ENCODE peak calls at places on chromosomes 5 and 9, in nine cellular contexts. F, O, B, G, J, M, V, Y and I are unnamed samples.

GRCh38 chr9:16434522-16434921 is 435.9 kb downstream of the BNC2 start:
- DNase-seq in F (no peak), O (peak), B (no peak), G (peak), J (no peak), M (no peak), V (no peak), Y (no peak), I (peak)

GRCh38 chr9:18396102-18396728 is 77.7 kb upstream of the ADAMTSL1 start:
- DNase-seq in F (no peak), O (no peak), B (peak), G (peak), J (peak), M (no peak), V (peak), Y (peak), I (peak)

GRCh38 chr5:115626444-115626823 is 598 bp upstream of the TMED7 start:
- DNase-seq in F (no peak), O (peak), B (no peak), G (peak), J (no peak), M (no peak), V (peak), Y (no peak), I (peak)

GRCh38 chr5:41695920-41696582 is 174.2 kb downstream of the OXCT1 start:
- DNase-seq in F (no peak), O (no peak), B (no peak), G (peak), J (peak), M (no peak), V (no peak), Y (no peak), I (peak)

GRCh38 chr9:98120476-98120875 is 1.5 kb upstream of the TRIM14 start:
- DNase-seq in F (no peak), O (no peak), B (no peak), G (no peak), J (no peak), M (peak), V (no peak), Y (no peak), I (no peak)

GRCh38 chr5:68562308-68562707 is 346.8 kb downstream of the PIK3R1 start:
- DNase-seq in F (no peak), O (peak), B (peak), G (peak), J (no peak), M (peak), V (peak), Y (peak), I (peak)

GRCh38 chr9:89405832-89406231 is 87.5 kb downstream of the SECISBP2 start:
- DNase-seq in F (no peak), O (no peak), B (no peak), G (no peak), J (peak), M (no peak), V (no peak), Y (peak), I (no peak)

GRCh38 chr9:119649205-119649604 is 280.0 kb upstream of the BRINP1 start:
- DNase-seq in F (no peak), O (no peak), B (no peak), G (no peak), J (no peak), M (no peak), V (no peak), Y (no peak), I (no peak)

GRCh38 chr5:18850159-18850558 is 1137.8 kb downstream of the CDH18 start:
- DNase-seq in F (no peak), O (no peak), B (no peak), G (no peak), J (no peak), M (no peak), V (no peak), Y (no peak), I (no peak)

GRCh38 chr9:100573655-100574260 is 4.1 kb upstream of the CAVIN4 start:
- DNase-seq in F (no peak), O (peak), B (no peak), G (peak), J (no peak), M (no peak), V (no peak), Y (peak), I (no peak)

GRCh38 chr5:98301567-98301966 is 471.9 kb upstream of the RGMB start:
- DNase-seq in F (no peak), O (peak), B (no peak), G (no peak), J (no peak), M (no peak), V (no peak), Y (no peak), I (no peak)

GRCh38 chr5:94249430-94249829 is 369.0 kb downstream of the KIAA0825 start:
- DNase-seq in F (no peak), O (no peak), B (no peak), G (no peak), J (no peak), M (no peak), V (no peak), Y (no peak), I (no peak)
- H3K4me3 ChIP-seq in F (no peak), O (no peak), B (no peak), G (no peak), J (no peak), M (no peak), V (no peak), Y (no peak), I (no peak)

GRCh38 chr5:35920890-35921289 is 17.5 kb downstream of the CAPSL start:
- DNase-seq in F (no peak), O (no peak), B (peak), G (no peak), J (no peak), M (no peak), V (no peak), Y (peak), I (no peak)
- TF ChIP-seq CTCF in F (no peak), O (peak), B (peak), G (no peak), J (no peak), M (no peak), V (peak), Y (peak), I (no peak)

GRCh38 chr9:95796029-95796428 is 79.5 kb upstream of the ERCC6L2 start:
- DNase-seq in F (no peak), O (no peak), B (no peak), G (no peak), J (no peak), M (no peak), V (no peak), Y (no peak), I (no peak)

GRCh38 chr9:95791695-95792094 is 83.8 kb upstream of the ERCC6L2 start:
- DNase-seq in F (no peak), O (no peak), B (no peak), G (no peak), J (no peak), M (no peak), V (no peak), Y (no peak), I (no peak)

GRCh38 chr9:95788486-95789110 is 86.9 kb upstream of the ERCC6L2 start:
- DNase-seq in F (peak), O (no peak), B (no peak), G (no peak), J (no peak), M (no peak), V (no peak), Y (no peak), I (no peak)

GRCh38 chr9:95793924-95794828 is 81.3 kb upstream of the ERCC6L2 start:
- DNase-seq in F (no peak), O (peak), B (no peak), G (peak), J (no peak), M (no peak), V (peak), Y (no peak), I (peak)
- H3K4me3 ChIP-seq in F (no peak), O (peak), B (no peak), G (no peak), J (no peak), M (no peak), V (no peak), Y (no peak), I (no peak)

GRCh38 chr5:30325795-30326194 is 867.7 kb upstream of the CDH6 start:
- DNase-seq in F (no peak), O (no peak), B (no peak), G (no peak), J (no peak), M (no peak), V (no peak), Y (no peak), I (no peak)

GRCh38 chr5:30324083-30324482 is 869.4 kb upstream of the CDH6 start:
- DNase-seq in F (no peak), O (no peak), B (peak), G (no peak), J (no peak), M (no peak), V (no peak), Y (no peak), I (no peak)
- TF ChIP-seq CTCF in F (no peak), O (no peak), B (no peak), G (no peak), J (no peak), M (no peak), V (no peak), Y (no peak), I (no peak)

GRCh38 chr5:93604119-93604963 is 21.3 kb downstream of the NR2F1 start:
- DNase-seq in F (peak), O (peak), B (no peak), G (peak), J (no peak), M (no peak), V (peak), Y (peak), I (no peak)
- H3K4me3 ChIP-seq in F (peak), O (peak), B (no peak), G (peak), J (no peak), M (no peak), V (peak), Y (peak), I (peak)

DNA sequence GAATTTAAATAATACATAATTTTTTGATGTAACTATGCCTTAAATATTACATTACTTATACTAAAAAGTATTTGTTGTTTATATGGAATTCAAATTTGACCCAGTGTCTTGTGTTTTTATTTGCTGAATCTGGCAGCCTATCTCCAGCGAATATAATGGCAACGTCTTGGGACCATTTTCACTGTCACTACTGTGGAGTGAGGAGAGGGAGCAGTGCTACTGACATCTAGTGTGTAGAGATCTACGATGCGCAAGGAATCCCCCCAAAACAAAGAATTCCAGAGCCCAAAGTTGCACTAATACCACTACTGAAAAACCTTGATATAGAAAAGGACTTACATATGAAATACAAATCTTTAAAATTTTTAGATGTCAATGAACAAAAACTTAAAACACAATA is 314.4 kb downstream of the DRD1 start:
- DNase-seq in F (no peak), O (no peak), B (no peak), G (no peak), J (no peak), M (no peak), V (no peak), Y (no peak), I (no peak)
- TF ChIP-seq CTCF in F (no peak), O (no peak), B (no peak), G (no peak), J (no peak), M (no peak), V (no peak), Y (no peak), I (no peak)